ENCODE peak calls at places on chromosomes 5 and 9, in eight cellular contexts. One of them, this sample, is unnamed.

GRCh38 chr9:82606761-82607382 is 456.1 kb downstream of the RASEF start:
- DNase-seq in fibroblast of the aortic adventitia: peak; percentile 90
- DNase-seq in kidney tubule cell: peak; percentile 65
- DNase-seq in neural crest cell: peak; percentile 50
- DNase-seq in cardiac fibroblast: peak; percentile 75
- DNase-seq in kidney: no peak
- DNase-seq in C1 segment of cervical spinal cord: no peak
- DNase-seq in Right ventricle myocardium superior: no peak
- DNase-seq in this sample: no peak

GRCh38 chr9:124366476-124367220 is 48.6 kb downstream of the PSMB7 start:
- DNase-seq in fibroblast of the aortic adventitia: peak; percentile 50
- DNase-seq in kidney tubule cell: peak; percentile 52
- DNase-seq in neural crest cell: no peak
- DNase-seq in cardiac fibroblast: no peak
- DNase-seq in kidney: no peak
- DNase-seq in C1 segment of cervical spinal cord: no peak
- DNase-seq in Right ventricle myocardium superior: no peak
- DNase-seq in this sample: no peak

GRCh38 chr9:77604316-77604715 is 43.8 kb downstream of the GNA14 start:
- DNase-seq in fibroblast of the aortic adventitia: no peak
- DNase-seq in kidney tubule cell: no peak
- DNase-seq in neural crest cell: no peak
- DNase-seq in cardiac fibroblast: no peak
- DNase-seq in kidney: no peak
- DNase-seq in C1 segment of cervical spinal cord: no peak
- DNase-seq in Right ventricle myocardium superior: no peak
- DNase-seq in this sample: no peak

GRCh38 chr5:16916262-16916878 is 19.7 kb downstream of the MYO10 start:
- DNase-seq in fibroblast of the aortic adventitia: peak; percentile 98
- DNase-seq in kidney tubule cell: peak; percentile 93
- DNase-seq in neural crest cell: no peak
- DNase-seq in cardiac fibroblast: peak; percentile 95
- DNase-seq in kidney: no peak
- DNase-seq in C1 segment of cervical spinal cord: no peak
- DNase-seq in Right ventricle myocardium superior: no peak
- DNase-seq in this sample: no peak

GRCh38 chr5:151023047-151023615 is 2.7 kb downstream of the GPX3 start:
- DNase-seq in fibroblast of the aortic adventitia: peak; percentile 97
- DNase-seq in kidney tubule cell: peak; percentile 37
- DNase-seq in neural crest cell: no peak
- DNase-seq in cardiac fibroblast: peak; percentile 92
- DNase-seq in kidney: no peak
- DNase-seq in C1 segment of cervical spinal cord: no peak
- DNase-seq in Right ventricle myocardium superior: peak; percentile 85
- DNase-seq in this sample: no peak

GRCh38 chr5:108345541-108346171 is 36.2 kb downstream of the FBXL17 start:
- DNase-seq in fibroblast of the aortic adventitia: peak; percentile 69
- DNase-seq in kidney tubule cell: peak; percentile 60
- DNase-seq in neural crest cell: no peak
- DNase-seq in cardiac fibroblast: peak; percentile 74
- DNase-seq in kidney: no peak
- DNase-seq in C1 segment of cervical spinal cord: no peak
- DNase-seq in Right ventricle myocardium superior: no peak
- DNase-seq in this sample: no peak

GRCh38 chr5:135139397-135140134 is 105.5 kb upstream of the PITX1 start:
- DNase-seq in fibroblast of the aortic adventitia: peak; percentile 75
- DNase-seq in kidney tubule cell: peak; percentile 64
- DNase-seq in neural crest cell: no peak
- DNase-seq in cardiac fibroblast: peak; percentile 75
- DNase-seq in kidney: no peak
- DNase-seq in C1 segment of cervical spinal cord: no peak
- DNase-seq in Right ventricle myocardium superior: no peak
- DNase-seq in this sample: no peak

GRCh38 chr5:6905883-6906282 is 192.7 kb downstream of the TENT4A start:
- DNase-seq in fibroblast of the aortic adventitia: no peak
- DNase-seq in kidney tubule cell: peak; percentile 39
- DNase-seq in neural crest cell: no peak
- DNase-seq in cardiac fibroblast: no peak
- DNase-seq in kidney: no peak
- DNase-seq in C1 segment of cervical spinal cord: no peak
- DNase-seq in Right ventricle myocardium superior: peak; percentile 52
- DNase-seq in this sample: no peak